ENCODE peak calls at places on chromosomes 2 and 18, in eight cellular contexts. L is GM13976; J is activated CD4-positive, alpha-beta T cell treated with anti-CD3 and anti-CD28 coated beads for 1 hour; F is 8988T; Z is hepatocyte; V is tibial artery; H is cardiac muscle cell; I is AG08396. O is an unnamed sample.

GRCh38 chr2:96824079-96824870 is 8.2 kb downstream of the CNNM3 start:
- DNase-seq in J (no peak), L (no peak), V (no peak), H (peak), F (no peak), Z (peak), I (peak), O (no peak)

GRCh38 chr2:172358784-172359556 is 68.4 kb upstream of the ITGA6 start:
- DNase-seq in H (no peak), V (no peak), I (no peak), L (no peak), F (no peak), J (no peak), Z (no peak), O (no peak)

GRCh38 chr2:37917281-37918228 is 7.5 kb upstream of the RMDN2 start:
- DNase-seq in L (no peak), Z (no peak), F (no peak), I (no peak), V (no peak), H (no peak), J (no peak), O (no peak)

GRCh38 chr2:20622731-20623130 is 28.2 kb downstream of the HS1BP3 start:
- DNase-seq in H (peak), F (no peak), Z (no peak), J (no peak), V (peak), I (no peak), L (no peak), O (no peak)

GRCh38 chr2:234536218-234536989 is 39.5 kb upstream of the ARL4C start:
- DNase-seq in V (no peak), J (no peak), I (no peak), F (no peak), Z (no peak), H (no peak), L (no peak), O (no peak)

GRCh38 chr2:144454466-144455287 is 65.2 kb downstream of the ZEB2 start:
- DNase-seq in I (no peak), H (no peak), J (no peak), F (no peak), L (no peak), Z (no peak), V (no peak), O (no peak)

GRCh38 chr18:80196528-80197320 is 50.6 kb downstream of the PARD6G start:
- DNase-seq in F (no peak), J (no peak), L (no peak), Z (peak), I (peak), V (no peak), H (no peak), O (peak)

GRCh38 chr2:57160976-57161375 is 885.6 kb upstream of the VRK2 start:
- DNase-seq in Z (no peak), J (no peak), L (no peak), I (no peak), H (no peak), F (no peak), V (no peak), O (no peak)

GRCh38 chr2:15410884-15411283 is 150.2 kb downstream of the NBAS start:
- DNase-seq in F (no peak), L (no peak), V (no peak), J (no peak), I (no peak), Z (no peak), H (no peak), O (no peak)

GRCh38 chr18:35717182-35717581 is 135.6 kb downstream of the GALNT1 start:
- DNase-seq in L (no peak), H (no peak), Z (no peak), V (no peak), F (no peak), J (no peak), I (no peak), O (no peak)

GRCh38 chr2:150812664-150813408 is 325.4 kb upstream of the RND3 start:
- DNase-seq in J (no peak), H (no peak), I (no peak), F (no peak), V (no peak), Z (peak), L (no peak), O (no peak)

GRCh38 chr2:55500025-55500424 is 19.5 kb upstream of the CFAP36 start:
- DNase-seq in V (no peak), L (no peak), Z (no peak), F (no peak), J (no peak), H (no peak), I (peak), O (no peak)

O was measured in ureter.